ENCODE peak calls at places on chromosomes 11 and 22, in eight cellular contexts. V is brain microvascular endothelial cell, Y is right lobe of liver, I is choroid plexus epithelial cell, N is colonic mucosa, R is SJSA1, A is astrocyte of the spinal cord, M is right cardiac atrium. U is an unnamed sample.

GRCh38 chr11:126561327-126561893 is 205.9 kb downstream of the ST3GAL4 start:
- DNase-seq in R (no peak), A (peak; percentile 65), I (peak; percentile 74), N (peak; percentile 21), M (peak; percentile 32), V (peak; percentile 53), Y (no peak), U (peak; percentile 69)

GRCh38 chr11:65918211-65919150 is at the start of gene C11orf68:
- DNase-seq in A (no peak), I (peak; percentile 40), M (no peak), Y (no peak), V (no peak), R (no peak), N (no peak), U (no peak)

GRCh38 chr22:23216331-23217170 is 36.2 kb downstream of the BCR start:
- DNase-seq in I (no peak), A (no peak), N (no peak), R (no peak), V (no peak), M (no peak), Y (peak; percentile 76), U (no peak)

GRCh38 chr11:3153291-3153861 is 11.7 kb downstream of the OSBPL5 start:
- DNase-seq in V (peak; percentile 90), N (no peak), M (peak; percentile 86), I (peak; percentile 88), R (peak; percentile 93), A (peak; percentile 95), Y (peak; percentile 36), U (peak; percentile 94)

GRCh38 chr11:70808686-70809375 is 410.5 kb downstream of the CTTN start:
- DNase-seq in M (no peak), R (no peak), Y (peak; percentile 43), N (no peak), A (no peak), V (no peak), I (no peak), U (no peak)

GRCh38 chr11:29024386-29024785 is 916.2 kb downstream of the METTL15 start:
- DNase-seq in V (peak; percentile 24), A (peak; percentile 1), M (no peak), N (no peak), Y (no peak), I (no peak), R (no peak), U (no peak)

GRCh38 chr11:115197433-115197832 is 306.8 kb downstream of the CADM1 start:
- DNase-seq in R (no peak), Y (no peak), I (no peak), A (no peak), M (no peak), V (no peak), N (no peak), U (no peak)

GRCh38 chr11:93572621-93573020 is 29.4 kb upstream of the SMCO4 start:
- DNase-seq in Y (no peak), M (no peak), I (no peak), V (no peak), A (no peak), R (no peak), N (no peak), U (no peak)

GRCh38 chr11:104337273-104337672 is 173.3 kb upstream of the PDGFD start:
- DNase-seq in M (no peak), A (no peak), Y (no peak), N (no peak), I (peak; percentile 13), R (no peak), V (no peak), U (no peak)

GRCh38 chr11:67999704-68000103 is 4.2 kb downstream of the UNC93B1 start:
- DNase-seq in A (no peak), V (no peak), R (no peak), N (no peak), M (no peak), Y (no peak), I (no peak), U (no peak)

GRCh38 chr22:28874816-28875320 is 8.5 kb upstream of the ZNRF3 start:
- DNase-seq in R (no peak), N (no peak), Y (no peak), A (no peak), M (no peak), I (no peak), V (no peak), U (no peak)

GRCh38 chr11:69448471-69449284 is 32.8 kb upstream of the LINC01488 start:
- DNase-seq in M (no peak), N (no peak), R (no peak), Y (peak; percentile 40), A (no peak), I (no peak), V (no peak), U (no peak)

GRCh38 chr11:130118636-130119387 is 40.8 kb upstream of the ST14 start:
- DNase-seq in M (no peak), R (no peak), I (no peak), N (no peak), V (no peak), A (no peak), Y (no peak), U (no peak)

GRCh38 chr22:21761994-21762680 is 26.5 kb upstream of the YPEL1 start:
- DNase-seq in Y (no peak), V (no peak), R (no peak), M (no peak), A (no peak), N (no peak), I (no peak), U (no peak)

GRCh38 chr11:30825723-30826122 is 239.6 kb upstream of the MPPED2 start:
- DNase-seq in M (no peak), I (no peak), Y (no peak), R (no peak), V (no peak), A (no peak), N (no peak), U (no peak)

GRCh38 chr11:125313271-125314222 is 149.0 kb downstream of the PKNOX2 start:
- DNase-seq in Y (no peak), R (no peak), I (no peak), N (no peak), M (no peak), V (no peak), A (peak; percentile 38), U (peak; percentile 45)

GRCh38 chr22:27424319-27424718 is 377.2 kb downstream of the MN1 start:
- DNase-seq in M (no peak), N (no peak), V (peak; percentile 52), R (no peak), A (no peak), I (peak; percentile 24), Y (no peak), U (no peak)

GRCh38 chr11:2774173-2775082 is 74.6 kb upstream of the KCNQ1OT1 start:
- DNase-seq in Y (peak; percentile 41), R (peak; percentile 42), V (no peak), I (no peak), N (peak; percentile 14), A (no peak), M (no peak), U (no peak)

GRCh38 chr11:75820636-75821035 is 5.6 kb downstream of the UVRAG start:
- DNase-seq in M (no peak), V (peak; percentile 31), A (peak; percentile 12), I (peak; percentile 55), N (no peak), R (no peak), Y (no peak), U (no peak)

GRCh38 chr22:19178065-19178658 is 374 bp downstream of the SLC25A1 start:
- DNase-seq in Y (peak; percentile 75), A (peak; percentile 30), R (peak; percentile 63), I (peak; percentile 26), N (peak; percentile 62), V (no peak), M (peak; percentile 57), U (no peak)

GRCh38 chr11:45147871-45148270 is 1.4 kb downstream of the PRDM11 start:
- DNase-seq in Y (no peak), V (no peak), N (peak; percentile 18), I (no peak), R (peak; percentile 40), A (no peak), M (no peak), U (no peak)

GRCh38 chr11:132824642-132825041 is 707.7 kb downstream of the OPCML start:
- DNase-seq in N (no peak), R (no peak), Y (no peak), M (no peak), V (no peak), I (no peak), A (no peak), U (no peak)

GRCh38 chr11:30406978-30407762 is 84.3 kb downstream of the ARL14EP start:
- DNase-seq in M (no peak), R (no peak), V (no peak), A (no peak), Y (no peak), N (no peak), I (no peak), U (no peak)

GRCh38 chr11:46391186-46391577 is 394 bp downstream of the CHRM4 start:
- DNase-seq in V (no peak), I (no peak), R (peak; percentile 41), A (no peak), M (no peak), Y (no peak), N (no peak), U (no peak)
- H3K4me3 ChIP-seq in V (peak overlapping the region; percentile 30), I (peak overlapping the region; percentile 47), R (peak overlapping the region; percentile 61), A (no peak overlapping the region), M (peak overlapping the region; percentile 53), Y (no peak overlapping the region), N (no peak overlapping the region), U (peak overlapping the region; percentile 22)

GRCh38 chr22:40345271-40345670 is 1.0 kb upstream of the ADSL start:
- DNase-seq in V (no peak), N (no peak), A (peak; percentile 12), Y (no peak), M (no peak), R (no peak), I (peak; percentile 23), U (no peak)

GRCh38 chr22:40345801-40346177 is 511 bp upstream of the ADSL start:
- DNase-seq in V (no peak), R (peak; percentile 57), A (no peak), M (peak; percentile 48), I (peak; percentile 42), N (peak; percentile 63), Y (no peak), U (no peak)

GRCh38 chr22:40347300-40347699 is 1.0 kb downstream of the ADSL start:
- DNase-seq in N (no peak), I (no peak), V (no peak), Y (no peak), M (no peak), A (no peak), R (no peak), U (no peak)

GRCh38 chr22:40346178-40347064 is at the start of gene ADSL:
- DNase-seq in Y (peak; percentile 93), I (peak; percentile 86), A (peak; percentile 88), V (peak; percentile 74), R (peak; percentile 90), N (peak; percentile 93), M (peak; percentile 91), U (peak; percentile 61)

GRCh38 chr22:40348025-40348658 is 1.8 kb downstream of the ADSL start:
- DNase-seq in I (peak; percentile 80), N (peak; percentile 71), M (peak; percentile 27), V (peak; percentile 44), R (peak; percentile 56), A (peak; percentile 60), Y (no peak), U (no peak)
- H3K4me3 ChIP-seq in I (no peak overlapping the region), N (no peak overlapping the region), M (no peak overlapping the region), V (peak overlapping the region; percentile 7), R (peak overlapping the region; percentile 72), A (no peak overlapping the region), Y (no peak overlapping the region), U (no peak overlapping the region)

GRCh38 chr22:17924735-17925727 is 99.3 kb downstream of the MICAL3 start:
- DNase-seq in N (no peak), A (no peak), Y (no peak), M (no peak), I (peak; percentile 38), R (no peak), V (no peak), U (no peak)
- H3K4me3 ChIP-seq in N (no peak overlapping the region), A (no peak overlapping the region), Y (no peak overlapping the region), M (no peak overlapping the region), I (no peak overlapping the region), R (no peak overlapping the region), V (no peak overlapping the region), U (no peak overlapping the region)

GRCh38 chr11:116871248-116871647 is 33.8 kb upstream of the APOA1 start:
- DNase-seq in M (peak; percentile 27), A (peak; percentile 90), Y (no peak), N (no peak), V (peak; percentile 78), R (no peak), I (peak; percentile 64), U (peak; percentile 53)
- H3K4me3 ChIP-seq in M (no peak overlapping the region), A (no peak overlapping the region), Y (no peak overlapping the region), N (no peak overlapping the region), V (no peak overlapping the region), R (no peak overlapping the region), I (no peak overlapping the region), U (no peak overlapping the region)

U was measured in astrocyte of the cerebellum.